ENCODE peak calls at places on chromosome 1, in ten cellular contexts. E, U, L, A, S, Q, J, O, N and P are unnamed samples.
A peak's percentile ranks its signal among the peaks of the same experiment; 100 is the strongest.

GRCh38 chr1:150261367-150261766 is 3.8 kb downstream of the CA14 start:
- DNase-seq in E (no peak), U (no peak), L (no peak), A (no peak), S (no peak), Q (no peak), J (no peak), O (no peak), N (no peak), P (no peak)

GRCh38 chr1:81846630-81847029 is 45.9 kb downstream of the ADGRL2 start:
- DNase-seq in E (no peak), U (no peak), L (no peak), A (no peak), S (no peak), Q (no peak), J (no peak), O (no peak), N (no peak), P (no peak)

GRCh38 chr1:160236806-160237205 is 25.5 kb downstream of the DCAF8 start:
- DNase-seq in E (no peak), U (no peak), L (no peak), A (no peak), S (no peak), Q (no peak), J (no peak), O (no peak), N (no peak), P (no peak)

GRCh38 chr1:157771666-157772425 is 5.1 kb downstream of the FCRL2 start:
- DNase-seq in E (no peak), U (no peak), L (no peak), A (no peak), S (no peak), Q (no peak), J (no peak), O (no peak), N (no peak), P (no peak)

GRCh38 chr1:86507935-86508582 is 38.8 kb upstream of the CLCA4 start:
- DNase-seq in E (peak; percentile 13), U (no peak), L (peak; percentile 14), A (peak; percentile 52), S (no peak), Q (peak; percentile 3), J (no peak), O (no peak), N (peak; percentile 24), P (no peak)

GRCh38 chr1:89126602-89127001 is 688 bp upstream of the GBP2 start:
- DNase-seq in E (no peak), U (no peak), L (no peak), A (no peak), S (no peak), Q (no peak), J (no peak), O (no peak), N (no peak), P (no peak)

GRCh38 chr1:222416001-222416791 is 131.7 kb downstream of the HHIPL2 start:
- DNase-seq in E (no peak), U (no peak), L (no peak), A (peak; percentile 8), S (no peak), Q (no peak), J (no peak), O (no peak), N (no peak), P (no peak)

GRCh38 chr1:201184734-201185453 is 5.7 kb upstream of the IGFN1 start:
- DNase-seq in E (no peak), U (no peak), L (no peak), A (peak; percentile 78), S (no peak), Q (peak; percentile 32), J (peak; percentile 35), O (no peak), N (peak; percentile 76), P (peak; percentile 18)

GRCh38 chr1:67815303-67816095 is 17.8 kb downstream of the GNG12 start:
- DNase-seq in E (no peak), U (no peak), L (no peak), A (no peak), S (no peak), Q (no peak), J (no peak), O (no peak), N (no peak), P (peak; percentile 94)

GRCh38 chr1:80392529-80392928 is 1386.0 kb upstream of the ADGRL4 start:
- DNase-seq in E (no peak), U (no peak), L (no peak), A (peak; percentile 42), S (no peak), Q (no peak), J (no peak), O (no peak), N (no peak), P (no peak)

GRCh38 chr1:43743206-43743605 is 35.9 kb downstream of the ST3GAL3 start:
- DNase-seq in E (no peak), U (no peak), L (no peak), A (no peak), S (no peak), Q (no peak), J (no peak), O (no peak), N (no peak), P (no peak)

GRCh38 chr1:24714859-24715520 is 30.3 kb upstream of the CLIC4 start:
- DNase-seq in E (no peak), U (no peak), L (no peak), A (no peak), S (no peak), Q (peak; percentile 94), J (no peak), O (peak; percentile 62), N (no peak), P (no peak)

GRCh38 chr1:33649759-33650158 is 177.3 kb downstream of the ZSCAN20 start:
- DNase-seq in E (no peak), U (no peak), L (no peak), A (no peak), S (no peak), Q (no peak), J (no peak), O (no peak), N (no peak), P (no peak)

GRCh38 chr1:70745199-70745598 is 302.4 kb downstream of the PTGER3 start:
- DNase-seq in E (no peak), U (no peak), L (no peak), A (peak; percentile 6), S (no peak), Q (no peak), J (peak; percentile 32), O (no peak), N (peak; percentile 47), P (no peak)

GRCh38 chr1:112298558-112298957 is 97.5 kb upstream of the CTTNBP2NL start:
- DNase-seq in E (no peak), U (no peak), L (no peak), A (peak; percentile 66), S (no peak), Q (peak; percentile 41), J (peak; percentile 85), O (no peak), N (peak; percentile 87), P (peak; percentile 70)

GRCh38 chr1:153636312-153636711 is 2.4 kb downstream of the CHTOP start:
- DNase-seq in E (no peak), U (no peak), L (no peak), A (no peak), S (no peak), Q (no peak), J (no peak), O (no peak), N (no peak), P (no peak)

GRCh38 chr1:147077936-147078605 is 94.2 kb downstream of the PRKAB2 start:
- DNase-seq in E (no peak), U (no peak), L (no peak), A (no peak), S (no peak), Q (no peak), J (no peak), O (no peak), N (peak; percentile 29), P (no peak)